ENCODE peak calls at places on chromosome 18, in four cellular contexts. One of them, this sample, is unnamed.

GRCh38 chr18:47970664-47971523 is 40.4 kb upstream of the SMAD2 start:
- DNase-seq in A549: no peak
- DNase-seq in HCT116: no peak
- DNase-seq in spleen: no peak
- DNase-seq in this sample: no peak

GRCh38 chr18:50722311-50722710 is 97.5 kb downstream of the MRO start:
- DNase-seq in HCT116: no peak
- DNase-seq in A549: no peak
- DNase-seq in spleen: no peak
- DNase-seq in this sample: no peak

GRCh38 chr18:48975817-48976649 is 25.3 kb upstream of the SMAD7 start:
- DNase-seq in A549: peak
- DNase-seq in spleen: peak
- DNase-seq in HCT116: no peak
- DNase-seq in this sample: no peak

GRCh38 chr18:62788111-62788510 is 72.8 kb downstream of the PHLPP1 start:
- DNase-seq in A549: no peak
- DNase-seq in HCT116: no peak
- DNase-seq in spleen: no peak
- DNase-seq in this sample: no peak

GRCh38 chr18:62586148-62586774 is 63.4 kb downstream of the ZCCHC2 start:
- DNase-seq in HCT116: peak
- DNase-seq in A549: peak
- DNase-seq in spleen: peak
- DNase-seq in this sample: peak

GRCh38 chr18:70232251-70232650 is 26.8 kb upstream of the RTTN start:
- DNase-seq in HCT116: no peak
- DNase-seq in spleen: no peak
- DNase-seq in A549: no peak
- DNase-seq in this sample: no peak

GRCh38 chr18:69402219-69402989 is 1.7 kb downstream of the DOK6 start:
- DNase-seq in HCT116: no peak
- DNase-seq in A549: no peak
- DNase-seq in spleen: no peak
- DNase-seq in this sample: no peak

GRCh38 chr18:61764381-61764780 is 128.4 kb downstream of the RNF152 start:
- DNase-seq in HCT116: no peak
- DNase-seq in A549: no peak
- DNase-seq in spleen: no peak
- DNase-seq in this sample: no peak

GRCh38 chr18:22283397-22283796 is 114.0 kb downstream of the GATA6 start:
- DNase-seq in spleen: no peak
- DNase-seq in A549: no peak
- DNase-seq in HCT116: no peak
- DNase-seq in this sample: no peak

GRCh38 chr18:68944826-68945225 is 146.9 kb downstream of the CCDC102B start:
- DNase-seq in HCT116: no peak
- DNase-seq in A549: no peak
- DNase-seq in spleen: no peak
- DNase-seq in this sample: no peak

GRCh38 chr18:65760457-65760856 is 9.6 kb downstream of the CDH7 start:
- DNase-seq in spleen: no peak
- DNase-seq in A549: no peak
- DNase-seq in HCT116: no peak
- DNase-seq in this sample: no peak

GRCh38 chr18:49588971-49589370 is 27.1 kb downstream of the LIPG start:
- DNase-seq in A549: no peak
- DNase-seq in spleen: no peak
- DNase-seq in HCT116: no peak
- DNase-seq in this sample: no peak

GRCh38 chr18:2549462-2549861 is 21.8 kb downstream of the METTL4 start:
- DNase-seq in A549: no peak
- DNase-seq in HCT116: no peak
- DNase-seq in spleen: no peak
- DNase-seq in this sample: no peak

GRCh38 chr18:6010284-6010683 is 115.0 kb upstream of the TMEM200C start:
- DNase-seq in spleen: no peak
- DNase-seq in HCT116: no peak
- DNase-seq in A549: no peak
- DNase-seq in this sample: no peak

GRCh38 chr18:69817335-69817935 is 130.2 kb downstream of the CD226 start:
- DNase-seq in A549: no peak
- DNase-seq in HCT116: no peak
- DNase-seq in spleen: no peak
- DNase-seq in this sample: no peak

GRCh38 chr18:49561377-49562193 is at the start of gene LIPG:
- DNase-seq in spleen: no peak
- DNase-seq in HCT116: peak
- DNase-seq in A549: peak
- DNase-seq in this sample: no peak

GRCh38 chr18:48300463-48300961 is 108.7 kb downstream of the ZBTB7C start:
- DNase-seq in HCT116: no peak
- DNase-seq in spleen: peak
- DNase-seq in A549: no peak
- DNase-seq in this sample: no peak

GRCh38 chr18:43078485-43079092 is 36.9 kb downstream of the RIT2 start:
- DNase-seq in A549: no peak
- DNase-seq in spleen: no peak
- DNase-seq in HCT116: no peak
- DNase-seq in this sample: no peak

GRCh38 chr18:2906522-2907458 is 60.0 kb downstream of the EMILIN2 start:
- DNase-seq in A549: peak
- DNase-seq in spleen: peak
- DNase-seq in HCT116: no peak
- DNase-seq in this sample: no peak

GRCh38 chr18:72866572-72866900 is 1.3 kb downstream of the NETO1 start:
- DNase-seq in HCT116: no peak
- DNase-seq in spleen: peak
- DNase-seq in A549: no peak
- DNase-seq in this sample: no peak

GRCh38 chr18:57107141-57107832 is 39.6 kb upstream of the BOD1L2 start:
- DNase-seq in A549: no peak
- DNase-seq in HCT116: no peak
- DNase-seq in spleen: no peak
- DNase-seq in this sample: no peak

GRCh38 chr18:5294113-5294617 is 1.4 kb downstream of the ZBTB14 start:
- DNase-seq in spleen: no peak
- DNase-seq in HCT116: no peak
- DNase-seq in A549: no peak
- DNase-seq in this sample: no peak

GRCh38 chr18:26864658-26865057 is 849 bp downstream of the AQP4 start:
- DNase-seq in A549: no peak
- DNase-seq in spleen: no peak
- DNase-seq in HCT116: no peak
- DNase-seq in this sample: no peak

GRCh38 chr18:22466608-22467390 is 49.1 kb upstream of the CTAGE1 start:
- DNase-seq in spleen: no peak
- DNase-seq in HCT116: peak
- DNase-seq in A549: peak
- DNase-seq in this sample: no peak

GRCh38 chr18:4450065-4450676 is 4.9 kb downstream of the DLGAP1 start:
- DNase-seq in spleen: no peak
- DNase-seq in A549: no peak
- DNase-seq in HCT116: no peak
- DNase-seq in this sample: no peak

GRCh38 chr18:21650301-21650700 is 38.2 kb downstream of the SNRPD1 start:
- DNase-seq in A549: no peak
- DNase-seq in HCT116: no peak
- DNase-seq in spleen: no peak
- DNase-seq in this sample: no peak

DNA sequence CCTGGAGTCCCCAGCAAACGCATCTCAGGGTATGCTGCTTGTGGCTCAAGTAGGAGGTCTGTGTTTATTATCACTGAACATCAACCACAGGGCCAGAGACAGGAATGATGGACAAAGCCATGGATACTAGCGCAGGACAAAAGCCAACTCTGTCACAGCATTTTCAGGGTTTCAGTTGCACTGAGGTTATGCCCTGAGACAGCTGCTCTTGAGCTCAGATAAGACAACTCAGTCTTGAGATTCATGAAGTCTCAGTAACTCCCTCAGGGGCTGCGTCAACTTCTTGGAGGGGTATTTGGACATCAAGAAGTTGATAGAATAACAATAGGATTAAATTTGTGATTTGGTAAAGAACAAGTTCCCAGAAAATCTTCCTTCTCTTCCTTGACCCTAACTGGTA is 287.0 kb upstream of the SLC14A2 start:
- DNase-seq in spleen: no peak
- DNase-seq in A549: no peak
- DNase-seq in HCT116: no peak
- DNase-seq in this sample: no peak
- H3K27ac ChIP-seq in spleen: no peak
- H3K27ac ChIP-seq in A549: no peak
- H3K27ac ChIP-seq in HCT116: no peak
- H3K27ac ChIP-seq in this sample: no peak

DNA sequence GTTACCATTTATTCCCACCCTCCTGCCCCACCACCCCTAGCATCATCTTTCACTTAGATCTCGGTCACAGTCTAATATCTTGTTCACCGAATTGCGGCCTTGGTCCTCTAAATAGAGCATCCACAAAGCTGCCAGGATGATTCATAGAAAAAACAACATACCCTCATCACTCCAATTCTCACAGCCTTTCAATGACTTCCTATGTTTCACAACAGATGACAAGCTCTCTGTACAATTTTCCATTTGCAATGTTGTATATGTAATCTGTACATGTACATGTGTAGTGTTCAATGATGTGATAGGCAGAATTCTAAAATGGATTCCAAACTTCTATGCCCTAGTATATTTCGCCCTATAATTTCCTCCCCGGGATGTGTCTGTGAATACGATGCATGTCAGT is 675.6 kb upstream of the CELF4 start:
- DNase-seq in spleen: no peak
- DNase-seq in A549: no peak
- DNase-seq in HCT116: no peak
- DNase-seq in this sample: no peak
- H3K27ac ChIP-seq in spleen: no peak
- H3K27ac ChIP-seq in A549: no peak
- H3K27ac ChIP-seq in HCT116: no peak
- H3K27ac ChIP-seq in this sample: no peak

GRCh38 chr18:77068890-77069312 is 63.7 kb downstream of the MBP start:
- DNase-seq in HCT116: no peak
- DNase-seq in spleen: peak
- DNase-seq in A549: no peak
- DNase-seq in this sample: no peak

GRCh38 chr18:77070627-77071026 is 62.0 kb downstream of the MBP start:
- DNase-seq in HCT116: no peak
- DNase-seq in spleen: peak
- DNase-seq in A549: no peak
- DNase-seq in this sample: no peak

GRCh38 chr18:77068321-77068841 is 64.2 kb downstream of the MBP start:
- DNase-seq in A549: no peak
- DNase-seq in HCT116: no peak
- DNase-seq in spleen: peak
- DNase-seq in this sample: no peak

GRCh38 chr18:77069931-77070330 is 62.7 kb downstream of the MBP start:
- DNase-seq in HCT116: no peak
- DNase-seq in spleen: no peak
- DNase-seq in A549: no peak
- DNase-seq in this sample: no peak

DNA sequence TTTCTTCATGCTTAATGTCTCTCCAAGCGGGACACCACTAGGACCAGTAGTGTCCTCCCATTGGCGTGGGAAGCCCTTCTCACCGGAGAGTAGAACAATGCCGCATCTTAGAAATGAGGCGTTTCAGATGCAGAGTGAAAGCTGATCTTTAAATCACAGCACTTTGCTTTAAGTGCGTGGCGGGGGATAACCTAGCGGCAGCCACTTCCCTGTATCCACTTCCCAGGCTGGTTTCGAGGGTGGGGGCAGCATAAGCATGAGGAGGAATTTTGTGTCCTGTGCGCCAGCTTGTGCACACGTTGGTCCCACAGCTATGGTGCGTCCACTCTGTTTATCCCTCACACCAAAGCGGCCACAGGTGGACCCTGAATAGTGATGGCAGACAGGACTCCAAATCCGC is 63.1 kb downstream of the MBP start:
- DNase-seq in A549: no peak
- DNase-seq in spleen: peak
- DNase-seq in HCT116: no peak
- DNase-seq in this sample: no peak
- H3K27ac ChIP-seq in A549: peak
- H3K27ac ChIP-seq in spleen: peak
- H3K27ac ChIP-seq in HCT116: no peak
- H3K27ac ChIP-seq in this sample: no peak

GRCh38 chr18:55386545-55386944 is 201.4 kb downstream of the TCF4 start:
- DNase-seq in HCT116: no peak
- DNase-seq in A549: no peak
- DNase-seq in spleen: no peak
- DNase-seq in this sample: no peak
- H3K27ac ChIP-seq in HCT116: no peak
- H3K27ac ChIP-seq in A549: no peak
- H3K27ac ChIP-seq in spleen: peak
- H3K27ac ChIP-seq in this sample: peak

GRCh38 chr18:9426753-9427152 is 48.6 kb upstream of the RALBP1 start:
- DNase-seq in spleen: no peak
- DNase-seq in HCT116: no peak
- DNase-seq in A549: no peak
- DNase-seq in this sample: no peak
- H3K27ac ChIP-seq in spleen: no peak
- H3K27ac ChIP-seq in HCT116: no peak
- H3K27ac ChIP-seq in A549: no peak
- H3K27ac ChIP-seq in this sample: no peak

GRCh38 chr18:35077937-35078336 is 36.7 kb downstream of the MAPRE2 start:
- DNase-seq in A549: no peak
- DNase-seq in spleen: no peak
- DNase-seq in HCT116: no peak
- DNase-seq in this sample: no peak
- H3K27ac ChIP-seq in A549: no peak
- H3K27ac ChIP-seq in spleen: no peak
- H3K27ac ChIP-seq in HCT116: no peak
- H3K27ac ChIP-seq in this sample: no peak

GRCh38 chr18:59961086-59961485 is 61.3 kb downstream of the PMAIP1 start:
- DNase-seq in spleen: no peak
- DNase-seq in A549: no peak
- DNase-seq in HCT116: no peak
- DNase-seq in this sample: no peak
- H3K27ac ChIP-seq in spleen: no peak
- H3K27ac ChIP-seq in A549: no peak
- H3K27ac ChIP-seq in HCT116: peak
- H3K27ac ChIP-seq in this sample: no peak

This sample was measured in caudate nucleus.